ENCODE peak calls at places on chromosomes 1 and 21, in eight cellular contexts. A, L, S, D, I, K, W and R are unnamed samples.

GRCh38 chr21:26437326-26438009 is 135.6 kb downstream of the CYYR1 start:
- DNase-seq in A (no peak), L (no peak), S (no peak), D (no peak), I (no peak), K (no peak), W (no peak), R (no peak)

GRCh38 chr1:93448292-93448982 is 519 bp downstream of the FNBP1L start:
- DNase-seq in A (no peak), L (no peak), S (peak; percentile 53), D (peak; percentile 45), I (no peak), K (no peak), W (no peak), R (no peak)

GRCh38 chr1:59999746-60000145 is 73.2 kb upstream of the CYP2J2 start:
- DNase-seq in A (no peak), L (no peak), S (no peak), D (no peak), I (no peak), K (no peak), W (no peak), R (no peak)

GRCh38 chr1:56873213-56873612 is 18.6 kb downstream of the C8A start:
- DNase-seq in A (no peak), L (no peak), S (no peak), D (no peak), I (no peak), K (no peak), W (no peak), R (no peak)

GRCh38 chr21:45554477-45555175 is 12.4 kb upstream of the SLC19A1 start:
- DNase-seq in A (peak; percentile 88), L (peak; percentile 58), S (peak; percentile 83), D (peak; percentile 73), I (peak; percentile 56), K (no peak), W (no peak), R (no peak)

GRCh38 chr1:196466656-196467055 is 141.6 kb downstream of the KCNT2 start:
- DNase-seq in A (no peak), L (peak; percentile 67), S (no peak), D (no peak), I (peak; percentile 43), K (peak; percentile 82), W (no peak), R (peak; percentile 36)

GRCh38 chr1:115649964-115650363 is 8.2 kb downstream of the VANGL1 start:
- DNase-seq in A (no peak), L (no peak), S (peak; percentile 53), D (no peak), I (no peak), K (no peak), W (no peak), R (no peak)

GRCh38 chr1:153617677-153618076 is 1.6 kb upstream of the S100A14 start:
- DNase-seq in A (peak; percentile 55), L (peak; percentile 74), S (no peak), D (no peak), I (no peak), K (no peak), W (no peak), R (no peak)

GRCh38 chr1:93200086-93200620 is 19.6 kb downstream of the CCDC18 start:
- DNase-seq in A (no peak), L (no peak), S (no peak), D (no peak), I (no peak), K (no peak), W (no peak), R (no peak)

GRCh38 chr1:85344256-85344694 is 67.8 kb upstream of the BCL10 start:
- DNase-seq in A (no peak), L (peak; percentile 47), S (peak; percentile 58), D (peak; percentile 10), I (peak; percentile 67), K (no peak), W (no peak), R (no peak)

GRCh38 chr1:108678696-108679095 is 13.4 kb upstream of the PRPF38B start:
- DNase-seq in A (no peak), L (no peak), S (no peak), D (no peak), I (no peak), K (no peak), W (no peak), R (no peak)

GRCh38 chr1:113860891-113861290 is 10.6 kb downstream of the PTPN22 start:
- DNase-seq in A (no peak), L (peak; percentile 55), S (no peak), D (no peak), I (peak; percentile 68), K (no peak), W (peak; percentile 30), R (no peak)

GRCh38 chr1:15577691-15578090 is 7.2 kb downstream of the AGMAT start:
- DNase-seq in A (no peak), L (no peak), S (no peak), D (no peak), I (no peak), K (no peak), W (no peak), R (no peak)

DNA sequence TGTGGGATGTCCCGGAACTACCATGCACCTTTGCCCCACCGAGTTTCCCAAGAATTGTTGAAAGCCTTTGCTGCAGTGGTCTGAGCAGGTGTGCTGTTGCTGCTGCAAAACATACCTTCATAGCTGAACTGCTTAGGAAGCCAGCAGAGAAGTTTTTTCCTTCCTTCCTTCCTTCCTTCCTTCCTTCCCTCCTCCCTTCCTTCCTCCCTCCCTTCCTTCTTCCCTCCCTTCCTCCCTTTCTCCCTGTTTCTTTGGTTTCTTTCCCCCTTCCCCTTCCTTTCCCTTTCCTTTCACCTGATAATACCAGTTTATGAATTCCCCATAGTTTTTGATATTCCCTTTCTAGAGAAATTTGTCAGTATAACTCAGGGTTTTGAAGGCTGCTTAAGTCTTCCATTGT is 10.8 kb upstream of the SH3D21 start:
- DNase-seq in A (no peak), L (no peak), S (no peak), D (no peak), I (no peak), K (no peak), W (no peak), R (no peak)
- H3K36me3 ChIP-seq in A (peaks cover 84% of the 10 kb centered on the region), L (peaks cover 23% of the 10 kb centered on the region), S (peaks cover 58% of the 10 kb centered on the region), D (no peaks in the 10 kb centered on the region), I (peaks cover 59% of the 10 kb centered on the region), K (peaks cover 3% of the 10 kb centered on the region), W (peaks cover 27% of the 10 kb centered on the region), R (peaks cover 31% of the 10 kb centered on the region)

DNA sequence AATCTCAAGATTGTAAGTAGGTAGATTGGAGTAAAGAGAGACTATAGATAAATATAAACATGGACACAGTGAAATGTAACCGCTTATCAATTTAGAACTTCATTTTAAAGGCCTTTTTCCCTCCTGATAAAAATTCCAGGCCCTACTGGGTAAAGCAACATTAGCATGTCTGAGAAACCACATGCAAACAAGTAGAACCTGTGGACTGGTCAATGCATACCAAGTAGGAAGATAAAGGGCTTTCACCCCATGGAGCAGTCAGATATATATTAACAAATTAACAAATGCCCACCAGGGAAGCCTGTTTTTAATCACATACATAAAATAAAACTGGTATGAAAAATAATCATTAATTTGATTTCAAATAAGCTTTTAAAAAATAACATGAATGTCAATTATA is 8.1 kb downstream of the DPH5 start:
- DNase-seq in A (no peak), L (no peak), S (no peak), D (no peak), I (no peak), K (no peak), W (no peak), R (no peak)
- H3K36me3 ChIP-seq in A (peaks cover 18% of the 10 kb centered on the region), L (no peaks in the 10 kb centered on the region), S (peaks cover 11% of the 10 kb centered on the region), D (no peaks in the 10 kb centered on the region), I (peaks cover 3% of the 10 kb centered on the region), K (no peaks in the 10 kb centered on the region), W (no peaks in the 10 kb centered on the region), R (peaks cover 18% of the 10 kb centered on the region)

DNA sequence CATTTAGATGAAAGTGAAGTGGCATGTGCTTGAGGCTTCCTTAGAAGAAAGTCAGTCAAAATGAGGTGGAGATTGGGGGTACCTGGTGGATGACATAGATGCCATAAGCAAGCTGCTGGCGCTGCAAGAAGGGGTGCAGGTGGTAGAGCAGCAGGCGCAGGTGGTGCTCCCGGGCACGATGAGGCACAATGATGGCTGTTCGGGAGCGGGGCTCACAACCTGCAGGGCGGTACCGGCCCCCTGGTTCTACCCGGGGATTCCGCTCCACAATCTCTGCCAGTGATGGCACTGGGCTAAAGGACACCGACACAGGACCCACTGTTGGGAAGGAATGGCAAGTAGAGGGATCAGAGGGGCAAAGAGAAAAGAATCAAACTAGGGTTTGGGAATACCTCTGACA is 2.4 kb downstream of the B4GALT3 start:
- DNase-seq in A (no peak), L (no peak), S (no peak), D (no peak), I (no peak), K (no peak), W (no peak), R (no peak)
- H3K36me3 ChIP-seq in A (peaks cover 56% of the 10 kb centered on the region), L (peaks cover 9% of the 10 kb centered on the region), S (peaks cover 37% of the 10 kb centered on the region), D (peaks cover 17% of the 10 kb centered on the region), I (peaks cover 44% of the 10 kb centered on the region), K (peaks cover 2% of the 10 kb centered on the region), W (peaks cover 20% of the 10 kb centered on the region), R (peaks cover 19% of the 10 kb centered on the region)

DNA sequence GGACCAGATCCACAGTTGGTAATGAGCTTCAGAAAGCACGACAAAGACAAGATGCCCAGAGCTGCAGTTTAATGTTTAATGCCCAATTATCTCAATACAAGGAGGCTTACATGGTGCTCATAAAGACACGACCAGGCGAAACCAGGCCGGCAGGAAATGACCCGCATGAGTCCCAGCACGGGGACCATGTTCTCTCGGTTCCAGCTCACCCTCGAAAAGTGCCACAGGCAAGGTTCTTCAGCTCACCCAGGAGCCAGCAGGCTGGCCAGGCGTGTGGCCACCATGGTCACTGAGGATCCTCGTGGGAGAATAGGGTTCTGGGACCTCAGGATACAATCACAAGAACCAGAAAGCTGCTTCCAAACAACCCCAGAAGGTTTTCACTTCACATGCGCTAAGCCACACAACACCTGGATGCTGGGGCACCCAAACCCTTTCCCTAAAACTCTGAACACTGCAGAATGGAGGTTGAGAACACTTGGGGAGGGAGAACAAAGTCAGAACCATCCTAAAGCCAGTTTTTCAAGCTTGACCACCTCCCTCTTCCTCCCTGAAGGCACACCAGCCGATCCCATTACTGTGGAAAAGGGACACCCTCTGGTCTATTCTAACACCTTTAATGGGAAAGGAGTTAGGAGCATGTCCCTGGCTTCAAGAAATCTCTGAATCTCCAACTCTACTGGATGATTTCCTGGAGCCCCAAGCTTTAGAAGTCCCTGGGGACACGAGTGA is 22.6 kb upstream of the ASAP3 start:
- DNase-seq in A (no peak), L (no peak), S (no peak), D (no peak), I (no peak), K (no peak), W (no peak), R (no peak)
- H3K36me3 ChIP-seq in A (peaks cover 3% of the 10 kb centered on the region), L (no peaks in the 10 kb centered on the region), S (no peaks in the 10 kb centered on the region), D (no peaks in the 10 kb centered on the region), I (no peaks in the 10 kb centered on the region), K (no peaks in the 10 kb centered on the region), W (no peaks in the 10 kb centered on the region), R (no peaks in the 10 kb centered on the region)

GRCh38 chr21:33428669-33429068 is 25.5 kb downstream of the IFNGR2 start:
- DNase-seq in A (no peak), L (peak; percentile 17), S (no peak), D (peak; percentile 66), I (no peak), K (no peak), W (no peak), R (peak; percentile 49)
- H3K36me3 ChIP-seq in A (peaks cover 77% of the 10 kb centered on the region), L (peaks cover 22% of the 10 kb centered on the region), S (peaks cover 63% of the 10 kb centered on the region), D (peaks cover 6% of the 10 kb centered on the region), I (peaks cover 87% of the 10 kb centered on the region), K (peaks cover 5% of the 10 kb centered on the region), W (peaks cover 31% of the 10 kb centered on the region), R (peaks cover 40% of the 10 kb centered on the region)